ENCODE peak calls at places on chromosomes 1 and 21, in six cellular contexts. D, O, P, I, Y and R are unnamed samples. For H3K27me3, the result is how much of the 10 kb centered on the place peaks cover.

GRCh38 chr1:94110021-94110761 is 10.8 kb downstream of the ABCA4 start:
- DNase-seq in Y (no peak), P (no peak), I (no peak), D (no peak), O (no peak), R (no peak)

GRCh38 chr1:186566140-186566850 is 105.4 kb upstream of the PDC start:
- DNase-seq in D (no peak), P (no peak), I (no peak), Y (no peak), O (no peak), R (no peak)

GRCh38 chr1:2257245-2257627 is 29.1 kb downstream of the SKI start:
- DNase-seq in I (no peak), P (no peak), Y (no peak), D (no peak), O (no peak), R (no peak)

GRCh38 chr1:243495442-243496172 is 239.8 kb downstream of the SDCCAG8 start:
- DNase-seq in I (no peak), D (peak), O (no peak), P (no peak), Y (no peak), R (no peak)

GRCh38 chr1:10721381-10722321 is 74.8 kb downstream of the CASZ1 start:
- DNase-seq in Y (peak), D (no peak), P (no peak), O (no peak), I (no peak), R (no peak)

GRCh38 chr21:34004984-34005383 is 68.4 kb upstream of the MRPS6 start:
- DNase-seq in I (no peak), D (peak), P (no peak), O (no peak), Y (no peak), R (no peak)

GRCh38 chr1:182337736-182338571 is 53.6 kb downstream of the GLUL start:
- DNase-seq in O (peak), D (peak), P (no peak), Y (no peak), I (peak), R (no peak)

GRCh38 chr1:54136963-54137531 is 15.8 kb downstream of the CDCP2 start:
- DNase-seq in D (no peak), P (no peak), O (no peak), I (no peak), Y (no peak), R (no peak)

GRCh38 chr1:160494620-160495019 is 28.4 kb downstream of the SLAMF6 start:
- DNase-seq in Y (peak), D (no peak), I (no peak), P (no peak), O (no peak), R (no peak)

GRCh38 chr1:186950547-186950946 is 121.8 kb downstream of the PLA2G4A start:
- DNase-seq in I (no peak), Y (no peak), O (no peak), P (no peak), D (no peak), R (no peak)

GRCh38 chr1:230224101-230224927 is 157.3 kb downstream of the GALNT2 start:
- DNase-seq in D (no peak), O (no peak), Y (no peak), I (no peak), P (no peak), R (no peak)

GRCh38 chr1:212678456-212679410 is 20.9 kb downstream of the BATF3 start:
- DNase-seq in P (peak), O (no peak), I (no peak), D (no peak), Y (no peak), R (no peak)

GRCh38 chr1:21904725-21905520 is 32.2 kb downstream of the HSPG2 start:
- DNase-seq in P (no peak), Y (peak), I (no peak), D (peak), O (no peak), R (no peak)

GRCh38 chr1:69569983-69570755 is 2.4 kb downstream of the LRRC7 start:
- DNase-seq in I (no peak), D (no peak), P (no peak), O (no peak), Y (no peak), R (no peak)

GRCh38 chr1:207803678-207804077 is 51.8 kb downstream of the CD46 start:
- DNase-seq in Y (no peak), I (no peak), D (no peak), O (no peak), P (no peak), R (peak)

GRCh38 chr1:228095938-228096337 is 7.2 kb downstream of the C1orf35 start:
- DNase-seq in I (no peak), P (peak), O (no peak), Y (no peak), D (peak), R (no peak)

GRCh38 chr1:241888232-241888631 is 40.2 kb downstream of the EXO1 start:
- DNase-seq in O (no peak), P (no peak), I (no peak), Y (no peak), D (no peak), R (no peak)

GRCh38 chr1:14520514-14521163 is 77.8 kb upstream of the KAZN start:
- DNase-seq in D (peak), P (no peak), I (no peak), O (no peak), Y (no peak), R (no peak)

GRCh38 chr1:175481126-175482071 is 262.0 kb downstream of the TNR start:
- DNase-seq in I (peak), Y (no peak), D (no peak), P (no peak), O (no peak), R (no peak)

GRCh38 chr1:43274804-43275180 is 5.0 kb downstream of the TMEM125 start:
- DNase-seq in P (peak), Y (no peak), I (no peak), O (no peak), D (peak), R (no peak)

GRCh38 chr1:43274125-43274803 is 4.5 kb downstream of the TMEM125 start:
- DNase-seq in I (no peak), P (peak), Y (no peak), D (peak), O (no peak), R (no peak)

GRCh38 chr1:43277116-43277876 is 7.5 kb downstream of the TMEM125 start:
- DNase-seq in I (no peak), O (no peak), D (peak), Y (no peak), P (peak), R (no peak)

GRCh38 chr1:43275826-43276620 is 6.2 kb downstream of the TMEM125 start:
- DNase-seq in I (no peak), P (peak), O (no peak), Y (no peak), D (peak), R (no peak)

DNA sequence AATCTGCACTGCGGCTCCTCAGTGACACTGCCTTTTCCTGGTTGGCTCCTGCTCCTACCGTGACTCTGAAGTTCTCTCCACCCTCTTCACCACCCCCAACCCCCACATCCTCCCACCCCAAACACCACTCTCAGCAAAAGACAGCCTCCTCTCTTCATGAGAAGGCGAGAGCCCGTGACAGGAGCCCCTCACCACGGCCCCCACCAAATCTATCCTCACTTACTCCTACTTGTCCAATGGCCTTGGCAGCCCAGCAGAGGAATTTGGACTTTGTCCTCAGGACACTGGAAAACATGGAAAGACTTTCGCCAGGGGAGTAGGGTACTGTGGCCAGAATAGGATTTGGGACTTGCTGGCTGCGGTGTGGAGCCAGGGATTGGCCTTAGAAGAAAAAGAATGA is 6.9 kb downstream of the TMEM125 start:
- DNase-seq in O (no peak), I (no peak), P (peak), Y (peak), D (peak), R (no peak)
- TF ChIP-seq EP300 in O (no peak), I (no peak), P (no peak), Y (no peak), D (no peak), R (no peak)

GRCh38 chr1:44113095-44113609 is 5.5 kb upstream of the KLF17 start:
- DNase-seq in I (no peak), Y (no peak), O (no peak), D (no peak), P (no peak), R (peak)
- TF ChIP-seq POLR2A in I (no peak), Y (no peak), O (no peak), D (no peak), P (no peak), R (no peak)

GRCh38 chr1:201537467-201537866 is 1.5 kb upstream of the NAV1 start:
- DNase-seq in Y (no peak), I (no peak), D (no peak), O (no peak), P (no peak), R (no peak)
- H3K27me3 ChIP-seq in Y (under half), I (under half), D (under half), O (under half), P (under half), R (under half)

GRCh38 chr21:43754948-43755781 is 20.9 kb downstream of the CSTB start:
- DNase-seq in O (no peak), P (no peak), D (no peak), I (no peak), Y (peak), R (no peak)
- TF ChIP-seq EP300 in O (no peak), P (no peak), D (no peak), I (no peak), Y (no peak), R (no peak)